ENCODE peak calls at places on chromosome 12, in ten cellular contexts. One of them, this sample, is unnamed.

GRCh38 chr12:6780573-6780972 is 8.3 kb downstream of the LAG3 start:
- DNase-seq in lower leg skin: no peak
- DNase-seq in transverse colon: no peak
- DNase-seq in GM20000: no peak
- DNase-seq in IMR-90: no peak
- DNase-seq in body of pancreas: no peak
- DNase-seq in left lung: no peak
- DNase-seq in cardiac muscle cell: no peak
- DNase-seq in HL-60: no peak
- DNase-seq in esophagus squamous epithelium: no peak
- DNase-seq in this sample: no peak

GRCh38 chr12:131242741-131243496 is 289.2 kb downstream of the ADGRD1 start:
- DNase-seq in cardiac muscle cell: no peak
- DNase-seq in lower leg skin: no peak
- DNase-seq in left lung: no peak
- DNase-seq in transverse colon: no peak
- DNase-seq in HL-60: peak
- DNase-seq in IMR-90: no peak
- DNase-seq in GM20000: no peak
- DNase-seq in esophagus squamous epithelium: no peak
- DNase-seq in body of pancreas: no peak
- DNase-seq in this sample: no peak

GRCh38 chr12:46770501-46771183 is 55.2 kb downstream of the SLC38A4 start:
- DNase-seq in esophagus squamous epithelium: no peak
- DNase-seq in transverse colon: no peak
- DNase-seq in body of pancreas: peak
- DNase-seq in IMR-90: peak
- DNase-seq in GM20000: no peak
- DNase-seq in cardiac muscle cell: peak
- DNase-seq in lower leg skin: no peak
- DNase-seq in left lung: no peak
- DNase-seq in HL-60: no peak
- DNase-seq in this sample: no peak

GRCh38 chr12:96190403-96191170 is 3.6 kb upstream of the ELK3 start:
- DNase-seq in HL-60: no peak
- DNase-seq in esophagus squamous epithelium: no peak
- DNase-seq in transverse colon: no peak
- DNase-seq in body of pancreas: no peak
- DNase-seq in GM20000: no peak
- DNase-seq in lower leg skin: no peak
- DNase-seq in cardiac muscle cell: no peak
- DNase-seq in IMR-90: peak
- DNase-seq in left lung: no peak
- DNase-seq in this sample: no peak

GRCh38 chr12:124294686-124295315 is at the start of gene RFLNA:
- DNase-seq in body of pancreas: no peak
- DNase-seq in IMR-90: no peak
- DNase-seq in GM20000: no peak
- DNase-seq in esophagus squamous epithelium: no peak
- DNase-seq in transverse colon: peak
- DNase-seq in HL-60: no peak
- DNase-seq in lower leg skin: no peak
- DNase-seq in left lung: peak
- DNase-seq in cardiac muscle cell: peak
- DNase-seq in this sample: no peak

GRCh38 chr12:48930475-48930874 is 5.2 kb upstream of the FKBP11 start:
- DNase-seq in transverse colon: no peak
- DNase-seq in cardiac muscle cell: no peak
- DNase-seq in HL-60: no peak
- DNase-seq in GM20000: no peak
- DNase-seq in esophagus squamous epithelium: no peak
- DNase-seq in left lung: no peak
- DNase-seq in IMR-90: no peak
- DNase-seq in body of pancreas: no peak
- DNase-seq in lower leg skin: no peak
- DNase-seq in this sample: no peak

GRCh38 chr12:69392146-69392928 is 32.8 kb downstream of the YEATS4 start:
- DNase-seq in transverse colon: no peak
- DNase-seq in HL-60: no peak
- DNase-seq in left lung: no peak
- DNase-seq in IMR-90: peak
- DNase-seq in esophagus squamous epithelium: no peak
- DNase-seq in lower leg skin: no peak
- DNase-seq in cardiac muscle cell: no peak
- DNase-seq in body of pancreas: no peak
- DNase-seq in GM20000: peak
- DNase-seq in this sample: peak

GRCh38 chr12:15644700-15645099 is 144.5 kb downstream of the EPS8 start:
- DNase-seq in left lung: no peak
- DNase-seq in cardiac muscle cell: no peak
- DNase-seq in GM20000: no peak
- DNase-seq in transverse colon: no peak
- DNase-seq in body of pancreas: no peak
- DNase-seq in esophagus squamous epithelium: no peak
- DNase-seq in HL-60: no peak
- DNase-seq in lower leg skin: no peak
- DNase-seq in IMR-90: peak
- DNase-seq in this sample: no peak

GRCh38 chr12:14766649-14767215 is 36.5 kb downstream of the WBP11 start:
- DNase-seq in HL-60: no peak
- DNase-seq in left lung: no peak
- DNase-seq in body of pancreas: no peak
- DNase-seq in GM20000: no peak
- DNase-seq in esophagus squamous epithelium: no peak
- DNase-seq in cardiac muscle cell: no peak
- DNase-seq in transverse colon: no peak
- DNase-seq in IMR-90: no peak
- DNase-seq in lower leg skin: no peak
- DNase-seq in this sample: no peak

GRCh38 chr12:102980350-102980749 is 22.9 kb downstream of the ASCL1 start:
- DNase-seq in body of pancreas: no peak
- DNase-seq in cardiac muscle cell: no peak
- DNase-seq in GM20000: no peak
- DNase-seq in esophagus squamous epithelium: no peak
- DNase-seq in IMR-90: no peak
- DNase-seq in HL-60: no peak
- DNase-seq in left lung: no peak
- DNase-seq in transverse colon: no peak
- DNase-seq in lower leg skin: no peak
- DNase-seq in this sample: no peak

GRCh38 chr12:102978316-102978715 is 20.8 kb downstream of the ASCL1 start:
- DNase-seq in body of pancreas: no peak
- DNase-seq in lower leg skin: no peak
- DNase-seq in left lung: no peak
- DNase-seq in HL-60: no peak
- DNase-seq in cardiac muscle cell: no peak
- DNase-seq in transverse colon: no peak
- DNase-seq in esophagus squamous epithelium: no peak
- DNase-seq in GM20000: no peak
- DNase-seq in IMR-90: no peak
- DNase-seq in this sample: no peak

GRCh38 chr12:102973583-102973982 is 16.1 kb downstream of the ASCL1 start:
- DNase-seq in transverse colon: no peak
- DNase-seq in HL-60: no peak
- DNase-seq in IMR-90: no peak
- DNase-seq in lower leg skin: no peak
- DNase-seq in body of pancreas: no peak
- DNase-seq in GM20000: no peak
- DNase-seq in left lung: no peak
- DNase-seq in cardiac muscle cell: no peak
- DNase-seq in esophagus squamous epithelium: no peak
- DNase-seq in this sample: no peak

GRCh38 chr12:102971227-102971626 is 13.8 kb downstream of the ASCL1 start:
- DNase-seq in left lung: no peak
- DNase-seq in IMR-90: no peak
- DNase-seq in esophagus squamous epithelium: no peak
- DNase-seq in body of pancreas: no peak
- DNase-seq in cardiac muscle cell: no peak
- DNase-seq in HL-60: no peak
- DNase-seq in transverse colon: no peak
- DNase-seq in lower leg skin: no peak
- DNase-seq in GM20000: no peak
- DNase-seq in this sample: no peak

DNA sequence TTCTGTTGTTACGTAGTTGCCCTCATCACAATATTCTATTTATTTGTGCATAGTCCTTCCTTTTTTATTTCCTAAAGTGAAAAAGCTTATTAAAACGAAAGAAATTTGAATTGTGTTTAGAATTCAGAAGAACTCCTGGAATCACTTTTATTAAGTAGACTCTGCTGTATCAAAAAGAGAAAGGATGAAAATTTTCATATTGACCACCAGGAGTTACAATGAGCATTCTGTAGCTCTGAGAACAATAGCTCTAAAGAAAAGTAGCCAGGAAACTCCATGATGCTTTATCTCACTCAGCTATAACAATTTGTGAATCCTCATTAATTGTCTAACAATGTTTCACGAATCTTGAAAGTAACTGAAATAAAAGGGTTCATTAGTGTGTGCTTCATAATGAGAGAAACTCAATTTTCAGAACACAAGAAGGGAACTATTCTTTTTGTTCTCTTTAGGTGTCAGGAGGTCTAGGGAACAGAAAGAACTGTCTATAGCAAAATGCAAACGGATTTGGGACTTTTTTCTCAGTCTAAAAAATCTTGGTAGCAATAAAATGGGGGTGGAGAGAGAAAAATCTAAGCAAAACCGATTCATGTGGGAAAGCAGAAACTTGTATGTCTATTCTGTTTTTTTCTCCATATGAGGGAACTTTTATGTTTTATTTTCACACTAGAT is 19.3 kb downstream of the ASCL1 start:
- DNase-seq in cardiac muscle cell: no peak
- DNase-seq in GM20000: no peak
- DNase-seq in transverse colon: no peak
- DNase-seq in esophagus squamous epithelium: no peak
- DNase-seq in body of pancreas: no peak
- DNase-seq in lower leg skin: no peak
- DNase-seq in HL-60: no peak
- DNase-seq in left lung: no peak
- DNase-seq in IMR-90: no peak
- DNase-seq in this sample: no peak
- TF ChIP-seq CTCF in cardiac muscle cell: no peak
- TF ChIP-seq CTCF in GM20000: no peak
- TF ChIP-seq CTCF in transverse colon: no peak
- TF ChIP-seq CTCF in esophagus squamous epithelium: no peak
- TF ChIP-seq CTCF in body of pancreas: no peak
- TF ChIP-seq CTCF in lower leg skin: no peak
- TF ChIP-seq CTCF in HL-60: no peak
- TF ChIP-seq CTCF in left lung: no peak
- TF ChIP-seq CTCF in IMR-90: no peak
- TF ChIP-seq CTCF in this sample: no peak

GRCh38 chr12:115630133-115630532 is 647.4 kb downstream of the MED13L start:
- DNase-seq in IMR-90: no peak
- DNase-seq in body of pancreas: no peak
- DNase-seq in transverse colon: no peak
- DNase-seq in lower leg skin: no peak
- DNase-seq in GM20000: no peak
- DNase-seq in cardiac muscle cell: no peak
- DNase-seq in esophagus squamous epithelium: no peak
- DNase-seq in HL-60: no peak
- DNase-seq in left lung: no peak
- DNase-seq in this sample: no peak

GRCh38 chr12:115636546-115636945 is 640.9 kb downstream of the MED13L start:
- DNase-seq in lower leg skin: no peak
- DNase-seq in IMR-90: no peak
- DNase-seq in left lung: no peak
- DNase-seq in esophagus squamous epithelium: no peak
- DNase-seq in cardiac muscle cell: no peak
- DNase-seq in HL-60: no peak
- DNase-seq in body of pancreas: no peak
- DNase-seq in GM20000: no peak
- DNase-seq in transverse colon: no peak
- DNase-seq in this sample: no peak

DNA sequence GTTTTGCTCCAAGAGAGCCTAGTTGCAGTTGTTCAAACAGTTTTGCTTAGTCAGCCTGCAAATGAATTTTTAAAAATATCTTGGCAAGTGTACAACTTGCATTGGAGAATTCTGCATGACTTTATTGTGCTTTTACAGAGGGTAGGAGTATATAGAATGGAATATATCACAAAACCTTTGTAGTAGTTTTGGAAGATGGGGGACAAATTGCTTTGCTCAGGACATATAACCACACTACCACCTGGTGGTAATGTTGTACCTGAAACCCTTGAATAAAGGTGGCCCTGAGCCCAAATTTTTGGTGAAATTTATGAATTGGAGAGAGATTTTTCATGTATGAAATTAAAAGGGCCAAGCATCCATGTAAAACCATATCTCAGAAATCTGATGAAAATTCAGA is 645.2 kb downstream of the MED13L start:
- DNase-seq in cardiac muscle cell: peak
- DNase-seq in GM20000: no peak
- DNase-seq in body of pancreas: no peak
- DNase-seq in IMR-90: peak
- DNase-seq in HL-60: no peak
- DNase-seq in transverse colon: no peak
- DNase-seq in left lung: no peak
- DNase-seq in esophagus squamous epithelium: no peak
- DNase-seq in lower leg skin: no peak
- DNase-seq in this sample: no peak
- TF ChIP-seq CTCF in cardiac muscle cell: peak
- TF ChIP-seq CTCF in GM20000: no peak
- TF ChIP-seq CTCF in body of pancreas: peak
- TF ChIP-seq CTCF in IMR-90: peak
- TF ChIP-seq CTCF in HL-60: no peak
- TF ChIP-seq CTCF in transverse colon: no peak
- TF ChIP-seq CTCF in left lung: no peak
- TF ChIP-seq CTCF in esophagus squamous epithelium: peak
- TF ChIP-seq CTCF in lower leg skin: no peak
- TF ChIP-seq CTCF in this sample: peak

GRCh38 chr12:55745361-55746146 is 2.6 kb downstream of the GDF11 start:
- DNase-seq in esophagus squamous epithelium: no peak
- DNase-seq in transverse colon: no peak
- DNase-seq in lower leg skin: no peak
- DNase-seq in cardiac muscle cell: peak
- DNase-seq in left lung: no peak
- DNase-seq in GM20000: peak
- DNase-seq in body of pancreas: no peak
- DNase-seq in HL-60: no peak
- DNase-seq in IMR-90: no peak
- DNase-seq in this sample: no peak
- TF ChIP-seq CTCF in esophagus squamous epithelium: no peak
- TF ChIP-seq CTCF in transverse colon: no peak
- TF ChIP-seq CTCF in lower leg skin: no peak
- TF ChIP-seq CTCF in cardiac muscle cell: no peak
- TF ChIP-seq CTCF in left lung: no peak
- TF ChIP-seq CTCF in GM20000: no peak
- TF ChIP-seq CTCF in body of pancreas: no peak
- TF ChIP-seq CTCF in HL-60: no peak
- TF ChIP-seq CTCF in IMR-90: no peak
- TF ChIP-seq CTCF in this sample: no peak

DNA sequence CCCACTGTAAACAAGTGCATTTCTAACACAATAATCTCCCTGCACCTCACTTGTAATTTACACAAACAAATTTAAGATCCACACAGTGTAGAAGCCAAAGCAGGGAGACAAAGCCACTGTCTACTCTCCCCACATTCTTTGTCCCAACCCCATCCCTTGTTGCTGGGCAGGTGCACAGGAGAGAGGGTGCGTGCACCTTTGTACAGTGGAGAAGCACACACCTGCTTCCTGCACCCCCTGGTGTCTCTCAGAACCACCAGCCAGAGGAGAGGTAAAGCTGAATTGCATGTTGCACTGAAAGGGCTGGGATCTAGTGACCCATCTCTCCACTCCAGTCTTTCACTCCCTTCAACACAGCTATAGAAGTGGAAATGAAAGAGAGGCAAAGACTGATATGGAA is 51.4 kb upstream of the IFNG-AS1 start:
- DNase-seq in transverse colon: no peak
- DNase-seq in lower leg skin: no peak
- DNase-seq in IMR-90: no peak
- DNase-seq in HL-60: no peak
- DNase-seq in left lung: no peak
- DNase-seq in esophagus squamous epithelium: no peak
- DNase-seq in body of pancreas: no peak
- DNase-seq in GM20000: no peak
- DNase-seq in cardiac muscle cell: no peak
- DNase-seq in this sample: no peak
- TF ChIP-seq CTCF in transverse colon: no peak
- TF ChIP-seq CTCF in lower leg skin: no peak
- TF ChIP-seq CTCF in IMR-90: no peak
- TF ChIP-seq CTCF in HL-60: no peak
- TF ChIP-seq CTCF in left lung: no peak
- TF ChIP-seq CTCF in esophagus squamous epithelium: no peak
- TF ChIP-seq CTCF in body of pancreas: no peak
- TF ChIP-seq CTCF in GM20000: no peak
- TF ChIP-seq CTCF in cardiac muscle cell: no peak
- TF ChIP-seq CTCF in this sample: no peak

This sample was measured in GM13977.